ENCODE peak calls at places on chromosome 7, in five cellular contexts. One of them, this sample, is unnamed.

GRCh38 chr7:44637788-44638594 is 31.6 kb downstream of the OGDH start:
- DNase-seq in IMR-90: peak; percentile 89
- DNase-seq in uterus: no peak
- DNase-seq in vagina: no peak
- DNase-seq in left lung: peak; percentile 80
- DNase-seq in this sample: no peak

GRCh38 chr7:157990226-157990877 is 597.3 kb downstream of the PTPRN2 start:
- DNase-seq in IMR-90: no peak
- DNase-seq in uterus: no peak
- DNase-seq in vagina: no peak
- DNase-seq in left lung: no peak
- DNase-seq in this sample: no peak

GRCh38 chr7:74039337-74039736 is 11.4 kb downstream of the ELN start:
- DNase-seq in IMR-90: no peak
- DNase-seq in uterus: no peak
- DNase-seq in vagina: no peak
- DNase-seq in left lung: peak; percentile 72
- DNase-seq in this sample: no peak

GRCh38 chr7:138889982-138890381 is 91.2 kb downstream of the KIAA1549 start:
- DNase-seq in IMR-90: no peak
- DNase-seq in uterus: no peak
- DNase-seq in vagina: no peak
- DNase-seq in left lung: no peak
- DNase-seq in this sample: no peak

GRCh38 chr7:77202544-77202976 is 2.9 kb upstream of the FGL2 start:
- DNase-seq in IMR-90: no peak
- DNase-seq in uterus: no peak
- DNase-seq in vagina: no peak
- DNase-seq in left lung: no peak
- DNase-seq in this sample: no peak

GRCh38 chr7:96330193-96330592 is 8.3 kb upstream of the SLC25A13 start:
- DNase-seq in IMR-90: no peak
- DNase-seq in uterus: no peak
- DNase-seq in vagina: no peak
- DNase-seq in left lung: no peak
- DNase-seq in this sample: no peak

GRCh38 chr7:99638731-99639130 is 22.0 kb downstream of the ZSCAN25 start:
- DNase-seq in IMR-90: no peak
- DNase-seq in uterus: no peak
- DNase-seq in vagina: no peak
- DNase-seq in left lung: peak; percentile 76
- DNase-seq in this sample: no peak

GRCh38 chr7:30968747-30969603 is 5.2 kb downstream of the GHRHR start:
- DNase-seq in IMR-90: no peak
- DNase-seq in uterus: no peak
- DNase-seq in vagina: no peak
- DNase-seq in left lung: no peak
- DNase-seq in this sample: peak; percentile 9

GRCh38 chr7:129684777-129685176 is 73.3 kb downstream of the NRF1 start:
- DNase-seq in IMR-90: no peak
- DNase-seq in uterus: no peak
- DNase-seq in vagina: no peak
- DNase-seq in left lung: no peak
- DNase-seq in this sample: no peak

GRCh38 chr7:14834456-14834855 is 68.1 kb downstream of the DGKB start:
- DNase-seq in IMR-90: peak; percentile 43
- DNase-seq in uterus: no peak
- DNase-seq in vagina: no peak
- DNase-seq in left lung: no peak
- DNase-seq in this sample: no peak

GRCh38 chr7:774161-775109 is 47.4 kb upstream of the PRKAR1B start:
- DNase-seq in IMR-90: peak; percentile 20
- DNase-seq in uterus: peak; percentile 66
- DNase-seq in vagina: no peak
- DNase-seq in left lung: peak; percentile 89
- DNase-seq in this sample: peak; percentile 70

GRCh38 chr7:130292682-130293257 is at the start of gene CPA4:
- DNase-seq in IMR-90: peak; percentile 99
- DNase-seq in uterus: no peak
- DNase-seq in vagina: no peak
- DNase-seq in left lung: no peak
- DNase-seq in this sample: peak; percentile 82

GRCh38 chr7:15424468-15424867 is 137.3 kb downstream of the AGMO start:
- DNase-seq in IMR-90: peak; percentile 17
- DNase-seq in uterus: no peak
- DNase-seq in vagina: no peak
- DNase-seq in left lung: no peak
- DNase-seq in this sample: no peak

GRCh38 chr7:22846961-22847360 is 24.3 kb upstream of the TOMM7 start:
- DNase-seq in IMR-90: no peak
- DNase-seq in uterus: no peak
- DNase-seq in vagina: no peak
- DNase-seq in left lung: no peak
- DNase-seq in this sample: no peak

GRCh38 chr7:102258749-102259107 is 27.9 kb upstream of the SH2B2 start:
- DNase-seq in IMR-90: peak; percentile 15
- DNase-seq in uterus: no peak
- DNase-seq in vagina: no peak
- DNase-seq in left lung: no peak
- DNase-seq in this sample: no peak

GRCh38 chr7:139075871-139076686 is 33.4 kb downstream of the ZC3HAV1 start:
- DNase-seq in IMR-90: no peak
- DNase-seq in uterus: no peak
- DNase-seq in vagina: no peak
- DNase-seq in left lung: no peak
- DNase-seq in this sample: no peak

GRCh38 chr7:1943933-1944618 is 274.0 kb downstream of the ELFN1 start:
- DNase-seq in IMR-90: no peak
- DNase-seq in uterus: no peak
- DNase-seq in vagina: no peak
- DNase-seq in left lung: peak; percentile 48
- DNase-seq in this sample: peak; percentile 54

GRCh38 chr7:41825927-41826480 is 123.1 kb upstream of the INHBA start:
- DNase-seq in IMR-90: peak; percentile 28
- DNase-seq in uterus: no peak
- DNase-seq in vagina: no peak
- DNase-seq in left lung: no peak
- DNase-seq in this sample: no peak
- H3K27ac ChIP-seq in IMR-90: no peak overlapping the region
- H3K27ac ChIP-seq in uterus: no peak overlapping the region
- H3K27ac ChIP-seq in vagina: no peak overlapping the region
- H3K27ac ChIP-seq in left lung: no peak overlapping the region
- H3K27ac ChIP-seq in this sample: no peak overlapping the region

GRCh38 chr7:116707289-116707688 is 35.3 kb downstream of the MET start:
- DNase-seq in IMR-90: no peak
- DNase-seq in uterus: no peak
- DNase-seq in vagina: no peak
- DNase-seq in left lung: no peak
- DNase-seq in this sample: no peak

GRCh38 chr7:116705419-116705818 is 33.4 kb downstream of the MET start:
- DNase-seq in IMR-90: no peak
- DNase-seq in uterus: no peak
- DNase-seq in vagina: no peak
- DNase-seq in left lung: no peak
- DNase-seq in this sample: no peak

GRCh38 chr7:116708248-116708647 is 36.3 kb downstream of the MET start:
- DNase-seq in IMR-90: no peak
- DNase-seq in uterus: no peak
- DNase-seq in vagina: no peak
- DNase-seq in left lung: no peak
- DNase-seq in this sample: no peak

GRCh38 chr7:116704650-116705049 is 32.7 kb downstream of the MET start:
- DNase-seq in IMR-90: no peak
- DNase-seq in uterus: no peak
- DNase-seq in vagina: no peak
- DNase-seq in left lung: no peak
- DNase-seq in this sample: no peak

GRCh38 chr7:116706668-116707126 is 34.7 kb downstream of the MET start:
- DNase-seq in IMR-90: no peak
- DNase-seq in uterus: no peak
- DNase-seq in vagina: no peak
- DNase-seq in left lung: no peak
- DNase-seq in this sample: no peak
- H3K27ac ChIP-seq in IMR-90: no peak overlapping the region
- H3K27ac ChIP-seq in uterus: peak overlapping the region; percentile 25
- H3K27ac ChIP-seq in vagina: no peak overlapping the region
- H3K27ac ChIP-seq in left lung: peak overlapping the region; percentile 41
- H3K27ac ChIP-seq in this sample: no peak overlapping the region

GRCh38 chr7:66418537-66418936 is 210.1 kb upstream of the KCTD7 start:
- DNase-seq in IMR-90: no peak
- DNase-seq in uterus: no peak
- DNase-seq in vagina: no peak
- DNase-seq in left lung: no peak
- DNase-seq in this sample: no peak
- H3K27ac ChIP-seq in IMR-90: no peak overlapping the region
- H3K27ac ChIP-seq in uterus: no peak overlapping the region
- H3K27ac ChIP-seq in vagina: no peak overlapping the region
- H3K27ac ChIP-seq in left lung: no peak overlapping the region
- H3K27ac ChIP-seq in this sample: no peak overlapping the region

DNA sequence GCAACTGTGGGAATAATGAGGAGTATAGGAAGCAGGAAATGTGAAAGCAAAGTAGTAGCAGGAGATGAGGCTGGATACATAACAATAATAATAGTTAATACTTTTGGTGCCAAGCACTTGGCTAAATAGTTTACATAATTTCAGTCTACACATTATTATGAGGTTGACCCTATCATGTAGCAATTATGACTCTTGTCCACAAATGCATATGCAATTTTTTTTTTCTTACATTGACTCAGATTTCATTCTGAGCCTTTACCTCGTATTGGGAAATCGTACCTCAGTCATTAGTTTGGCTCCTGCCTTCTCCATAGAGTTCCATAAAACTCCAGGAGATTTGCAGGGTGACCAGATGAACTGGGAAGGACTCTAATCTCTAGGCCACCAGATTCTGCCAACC is 219.9 kb downstream of the SUGCT start:
- DNase-seq in IMR-90: peak; percentile 24
- DNase-seq in uterus: no peak
- DNase-seq in vagina: no peak
- DNase-seq in left lung: no peak
- DNase-seq in this sample: no peak
- H3K27ac ChIP-seq in IMR-90: no peak overlapping the region
- H3K27ac ChIP-seq in uterus: no peak overlapping the region
- H3K27ac ChIP-seq in vagina: no peak overlapping the region
- H3K27ac ChIP-seq in left lung: no peak overlapping the region
- H3K27ac ChIP-seq in this sample: no peak overlapping the region

DNA sequence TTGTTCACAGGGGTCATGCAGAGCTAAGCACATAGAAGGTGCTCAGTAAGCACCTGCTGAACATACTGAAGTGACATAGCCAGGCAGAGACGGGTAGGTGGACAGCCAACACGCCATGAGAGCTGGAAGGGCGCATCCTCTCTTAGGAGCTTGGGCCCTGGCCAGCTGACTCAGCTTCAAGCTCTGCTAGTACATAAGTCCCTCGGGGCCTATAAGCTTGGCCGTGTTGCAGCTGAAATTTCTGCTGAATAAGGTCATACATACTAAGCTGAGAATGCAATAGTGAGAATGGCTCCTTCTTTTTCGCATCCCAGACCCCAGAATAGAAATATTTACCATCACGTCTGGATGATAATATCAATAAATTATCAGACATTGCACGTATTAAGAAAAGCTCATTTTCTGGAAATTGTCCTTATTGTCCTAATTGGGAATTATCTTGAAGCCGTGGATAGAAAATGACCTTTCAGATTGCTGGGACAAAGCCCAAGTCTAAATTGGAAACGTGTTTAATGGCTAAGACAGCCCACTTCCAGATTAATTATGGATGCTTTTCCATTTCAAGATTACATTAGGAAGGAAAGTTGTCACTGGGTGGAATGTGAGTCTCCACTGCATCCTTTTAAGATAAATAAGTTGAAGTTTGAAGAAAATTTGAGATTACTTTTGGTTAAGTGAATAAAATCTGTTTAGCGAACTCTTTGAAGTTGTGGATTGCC is 287.1 kb upstream of the C7orf33 start:
- DNase-seq in IMR-90: no peak
- DNase-seq in uterus: peak; percentile 73
- DNase-seq in vagina: peak; percentile 91
- DNase-seq in left lung: no peak
- DNase-seq in this sample: peak; percentile 79
- H3K27ac ChIP-seq in IMR-90: no peak overlapping the region
- H3K27ac ChIP-seq in uterus: peak overlapping the region; percentile 42
- H3K27ac ChIP-seq in vagina: no peak overlapping the region
- H3K27ac ChIP-seq in left lung: no peak overlapping the region
- H3K27ac ChIP-seq in this sample: no peak overlapping the region

GRCh38 chr7:159114981-159115380 is 29.7 kb downstream of the VIPR2 start:
- DNase-seq in IMR-90: no peak
- DNase-seq in uterus: no peak
- DNase-seq in vagina: no peak
- DNase-seq in left lung: peak; percentile 2
- DNase-seq in this sample: no peak

GRCh38 chr7:159113056-159113455 is 31.6 kb downstream of the VIPR2 start:
- DNase-seq in IMR-90: no peak
- DNase-seq in uterus: no peak
- DNase-seq in vagina: no peak
- DNase-seq in left lung: no peak
- DNase-seq in this sample: no peak

GRCh38 chr7:159112136-159113011 is 32.3 kb downstream of the VIPR2 start:
- DNase-seq in IMR-90: no peak
- DNase-seq in uterus: no peak
- DNase-seq in vagina: no peak
- DNase-seq in left lung: peak; percentile 70
- DNase-seq in this sample: peak; percentile 69

GRCh38 chr7:159115601-159116501 is 28.8 kb downstream of the VIPR2 start:
- DNase-seq in IMR-90: no peak
- DNase-seq in uterus: no peak
- DNase-seq in vagina: no peak
- DNase-seq in left lung: peak; percentile 47
- DNase-seq in this sample: no peak

GRCh38 chr7:159114096-159114495 is 30.6 kb downstream of the VIPR2 start:
- DNase-seq in IMR-90: no peak
- DNase-seq in uterus: peak; percentile 3
- DNase-seq in vagina: no peak
- DNase-seq in left lung: peak; percentile 55
- DNase-seq in this sample: peak; percentile 51
- H3K27ac ChIP-seq in IMR-90: no peak overlapping the region
- H3K27ac ChIP-seq in uterus: no peak overlapping the region
- H3K27ac ChIP-seq in vagina: no peak overlapping the region
- H3K27ac ChIP-seq in left lung: no peak overlapping the region
- H3K27ac ChIP-seq in this sample: no peak overlapping the region